ENCODE peak calls at places on chromosome 11, in four cellular contexts. One of them, this sample, is unnamed.
A peak's percentile ranks its signal among the peaks of the same experiment; 100 is the strongest.

GRCh38 chr11:131666617-131667016 is 296.2 kb downstream of the NTM start:
- DNase-seq in IMR-90: peak; percentile 70
- DNase-seq in choroid plexus epithelial cell: no peak
- DNase-seq in AG09309: peak; percentile 48
- DNase-seq in this sample: no peak

GRCh38 chr11:60204922-60205321 is 22.0 kb upstream of the MS4A6A start:
- DNase-seq in IMR-90: no peak
- DNase-seq in choroid plexus epithelial cell: no peak
- DNase-seq in AG09309: no peak
- DNase-seq in this sample: peak; percentile 1

GRCh38 chr11:72787262-72788104 is 6.4 kb downstream of the STARD10 start:
- DNase-seq in IMR-90: no peak
- DNase-seq in choroid plexus epithelial cell: no peak
- DNase-seq in AG09309: no peak
- DNase-seq in this sample: no peak

GRCh38 chr11:86162257-86162656 is 82.3 kb upstream of the EED start:
- DNase-seq in IMR-90: peak; percentile 93
- DNase-seq in choroid plexus epithelial cell: peak; percentile 87
- DNase-seq in AG09309: peak; percentile 66
- DNase-seq in this sample: peak; percentile 83

GRCh38 chr11:36509265-36509664 is 807 bp downstream of the TRAF6 start:
- DNase-seq in IMR-90: peak; percentile 31
- DNase-seq in choroid plexus epithelial cell: peak; percentile 61
- DNase-seq in AG09309: no peak
- DNase-seq in this sample: peak; percentile 49

GRCh38 chr11:80107415-80107814 is 666.6 kb upstream of the TENM4 start:
- DNase-seq in IMR-90: no peak
- DNase-seq in choroid plexus epithelial cell: no peak
- DNase-seq in AG09309: no peak
- DNase-seq in this sample: no peak

GRCh38 chr11:127789887-127790286 is 789.3 kb upstream of the KIRREL3 start:
- DNase-seq in IMR-90: peak; percentile 1
- DNase-seq in choroid plexus epithelial cell: no peak
- DNase-seq in AG09309: no peak
- DNase-seq in this sample: no peak

GRCh38 chr11:72988796-72989195 is 153.3 kb downstream of the FCHSD2 start:
- DNase-seq in IMR-90: no peak
- DNase-seq in choroid plexus epithelial cell: no peak
- DNase-seq in AG09309: no peak
- DNase-seq in this sample: no peak

GRCh38 chr11:25441432-25441831 is 890.5 kb upstream of the ANO3 start:
- DNase-seq in IMR-90: no peak
- DNase-seq in choroid plexus epithelial cell: peak; percentile 36
- DNase-seq in AG09309: no peak
- DNase-seq in this sample: peak; percentile 0

GRCh38 chr11:35316161-35316560 is 103.2 kb downstream of the SLC1A2 start:
- DNase-seq in IMR-90: peak; percentile 33
- DNase-seq in choroid plexus epithelial cell: peak; percentile 45
- DNase-seq in AG09309: no peak
- DNase-seq in this sample: no peak

GRCh38 chr11:2375964-2376551 is 1.1 kb upstream of the CD81 start:
- DNase-seq in IMR-90: no peak
- DNase-seq in choroid plexus epithelial cell: no peak
- DNase-seq in AG09309: no peak
- DNase-seq in this sample: no peak

GRCh38 chr11:43138621-43139140 is 173.1 kb upstream of the API5 start:
- DNase-seq in IMR-90: no peak
- DNase-seq in choroid plexus epithelial cell: no peak
- DNase-seq in AG09309: no peak
- DNase-seq in this sample: no peak

GRCh38 chr11:25890626-25891250 is 441.2 kb upstream of the ANO3 start:
- DNase-seq in IMR-90: no peak
- DNase-seq in choroid plexus epithelial cell: no peak
- DNase-seq in AG09309: no peak
- DNase-seq in this sample: peak; percentile 23

GRCh38 chr11:118610220-118610772 is 2.9 kb downstream of the PHLDB1 start:
- DNase-seq in IMR-90: no peak
- DNase-seq in choroid plexus epithelial cell: no peak
- DNase-seq in AG09309: no peak
- DNase-seq in this sample: no peak

GRCh38 chr11:118359295-118359958 is at the start of gene UBE4A:
- DNase-seq in IMR-90: peak; percentile 93
- DNase-seq in choroid plexus epithelial cell: peak; percentile 94
- DNase-seq in AG09309: peak; percentile 70
- DNase-seq in this sample: peak; percentile 96

GRCh38 chr11:12862761-12863469 is 146.2 kb upstream of the RASSF10 start:
- DNase-seq in IMR-90: peak; percentile 85
- DNase-seq in choroid plexus epithelial cell: peak; percentile 81
- DNase-seq in AG09309: peak; percentile 60
- DNase-seq in this sample: peak; percentile 91

GRCh38 chr11:35605691-35606090 is 12.6 kb upstream of the FJX1 start:
- DNase-seq in IMR-90: peak; percentile 59
- DNase-seq in choroid plexus epithelial cell: peak; percentile 49
- DNase-seq in AG09309: no peak
- DNase-seq in this sample: peak; percentile 54

GRCh38 chr11:131823772-131824171 is 453.4 kb downstream of the NTM start:
- DNase-seq in IMR-90: no peak
- DNase-seq in choroid plexus epithelial cell: no peak
- DNase-seq in AG09309: no peak
- DNase-seq in this sample: peak; percentile 18

GRCh38 chr11:19552684-19553083 is 160.0 kb upstream of the NAV2 start:
- DNase-seq in IMR-90: no peak
- DNase-seq in choroid plexus epithelial cell: no peak
- DNase-seq in AG09309: no peak
- DNase-seq in this sample: no peak

GRCh38 chr11:3056296-3057068 is 741 bp downstream of the CARS1 start:
- DNase-seq in IMR-90: no peak
- DNase-seq in choroid plexus epithelial cell: no peak
- DNase-seq in AG09309: no peak
- DNase-seq in this sample: no peak

GRCh38 chr11:95920460-95921105 is 3.3 kb downstream of the MTMR2 start:
- DNase-seq in IMR-90: peak; percentile 42
- DNase-seq in choroid plexus epithelial cell: peak; percentile 56
- DNase-seq in AG09309: no peak
- DNase-seq in this sample: peak; percentile 56

GRCh38 chr11:64697663-64698375 is 25.2 kb downstream of the NRXN2 start:
- DNase-seq in IMR-90: no peak
- DNase-seq in choroid plexus epithelial cell: no peak
- DNase-seq in AG09309: no peak
- DNase-seq in this sample: no peak

GRCh38 chr11:126157326-126158030 is 54.0 kb downstream of the RPUSD4 start:
- DNase-seq in IMR-90: no peak
- DNase-seq in choroid plexus epithelial cell: no peak
- DNase-seq in AG09309: no peak
- DNase-seq in this sample: no peak

GRCh38 chr11:14015711-14016110 is 53.2 kb downstream of the SPON1 start:
- DNase-seq in IMR-90: peak; percentile 81
- DNase-seq in choroid plexus epithelial cell: peak; percentile 33
- DNase-seq in AG09309: no peak
- DNase-seq in this sample: peak; percentile 40

GRCh38 chr11:64356498-64357411 is 2.2 kb upstream of the RPS6KA4 start:
- DNase-seq in IMR-90: no peak
- DNase-seq in choroid plexus epithelial cell: peak; percentile 70
- DNase-seq in AG09309: no peak
- DNase-seq in this sample: peak; percentile 48

GRCh38 chr11:28715726-28716125 is 607.5 kb downstream of the METTL15 start:
- DNase-seq in IMR-90: no peak
- DNase-seq in choroid plexus epithelial cell: no peak
- DNase-seq in AG09309: no peak
- DNase-seq in this sample: no peak

GRCh38 chr11:22641559-22641958 is 15.9 kb upstream of the FANCF start:
- DNase-seq in IMR-90: no peak
- DNase-seq in choroid plexus epithelial cell: no peak
- DNase-seq in AG09309: no peak
- DNase-seq in this sample: no peak

GRCh38 chr11:35588627-35589026 is 29.6 kb upstream of the FJX1 start:
- DNase-seq in IMR-90: peak; percentile 84
- DNase-seq in choroid plexus epithelial cell: peak; percentile 84
- DNase-seq in AG09309: no peak
- DNase-seq in this sample: peak; percentile 70

DNA sequence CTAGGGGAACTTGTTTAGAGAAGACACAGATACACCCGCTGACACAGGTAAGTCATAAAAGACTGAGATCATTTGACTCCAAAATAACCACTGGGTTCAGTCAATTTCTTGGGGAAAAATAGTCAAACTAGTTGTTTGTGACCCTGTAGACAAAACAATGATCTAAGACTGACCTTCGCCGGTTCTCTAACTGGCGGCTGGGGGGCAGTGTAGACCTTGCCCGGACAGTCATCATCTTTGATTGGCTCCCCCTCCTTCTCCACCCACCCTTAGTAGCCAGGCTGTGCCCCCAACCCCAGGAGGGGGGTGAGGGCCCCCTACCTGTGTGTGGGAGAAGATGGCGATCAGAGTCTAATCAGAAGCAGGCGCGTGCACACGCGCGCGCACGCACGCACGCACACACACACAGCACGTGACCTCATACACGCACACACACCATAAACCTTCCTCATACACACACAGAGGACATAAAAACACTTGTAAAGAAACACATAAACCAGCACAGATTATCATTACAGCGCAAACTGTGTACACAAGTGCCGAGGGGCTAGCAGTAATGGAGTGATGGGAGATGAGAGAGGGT is 12.4 kb downstream of the NECTIN1 start:
- DNase-seq in IMR-90: peak; percentile 12
- DNase-seq in choroid plexus epithelial cell: no peak
- DNase-seq in AG09309: no peak
- DNase-seq in this sample: no peak
- TF ChIP-seq CTCF in IMR-90: peak; percentile 8
- TF ChIP-seq CTCF in choroid plexus epithelial cell: no peak
- TF ChIP-seq CTCF in AG09309: peak; percentile 2
- TF ChIP-seq CTCF in this sample: no peak

GRCh38 chr11:61507962-61508824 is at the start of gene LRRC10B:
- DNase-seq in IMR-90: no peak
- DNase-seq in choroid plexus epithelial cell: no peak
- DNase-seq in AG09309: no peak
- DNase-seq in this sample: no peak
- H3K4me3 ChIP-seq in IMR-90: no peak within 1 kb of the TSS
- H3K4me3 ChIP-seq in choroid plexus epithelial cell: no peak within 1 kb of the TSS
- H3K4me3 ChIP-seq in AG09309: no peak within 1 kb of the TSS
- H3K4me3 ChIP-seq in this sample: no peak within 1 kb of the TSS

GRCh38 chr11:120108154-120108784 is 29.6 kb downstream of the TRIM29 start:
- DNase-seq in IMR-90: peak; percentile 30
- DNase-seq in choroid plexus epithelial cell: peak; percentile 65
- DNase-seq in AG09309: no peak
- DNase-seq in this sample: peak; percentile 56
- TF ChIP-seq CTCF in IMR-90: peak; percentile 98
- TF ChIP-seq CTCF in choroid plexus epithelial cell: peak; percentile 99
- TF ChIP-seq CTCF in AG09309: peak; percentile 100
- TF ChIP-seq CTCF in this sample: peak; percentile 99

DNA sequence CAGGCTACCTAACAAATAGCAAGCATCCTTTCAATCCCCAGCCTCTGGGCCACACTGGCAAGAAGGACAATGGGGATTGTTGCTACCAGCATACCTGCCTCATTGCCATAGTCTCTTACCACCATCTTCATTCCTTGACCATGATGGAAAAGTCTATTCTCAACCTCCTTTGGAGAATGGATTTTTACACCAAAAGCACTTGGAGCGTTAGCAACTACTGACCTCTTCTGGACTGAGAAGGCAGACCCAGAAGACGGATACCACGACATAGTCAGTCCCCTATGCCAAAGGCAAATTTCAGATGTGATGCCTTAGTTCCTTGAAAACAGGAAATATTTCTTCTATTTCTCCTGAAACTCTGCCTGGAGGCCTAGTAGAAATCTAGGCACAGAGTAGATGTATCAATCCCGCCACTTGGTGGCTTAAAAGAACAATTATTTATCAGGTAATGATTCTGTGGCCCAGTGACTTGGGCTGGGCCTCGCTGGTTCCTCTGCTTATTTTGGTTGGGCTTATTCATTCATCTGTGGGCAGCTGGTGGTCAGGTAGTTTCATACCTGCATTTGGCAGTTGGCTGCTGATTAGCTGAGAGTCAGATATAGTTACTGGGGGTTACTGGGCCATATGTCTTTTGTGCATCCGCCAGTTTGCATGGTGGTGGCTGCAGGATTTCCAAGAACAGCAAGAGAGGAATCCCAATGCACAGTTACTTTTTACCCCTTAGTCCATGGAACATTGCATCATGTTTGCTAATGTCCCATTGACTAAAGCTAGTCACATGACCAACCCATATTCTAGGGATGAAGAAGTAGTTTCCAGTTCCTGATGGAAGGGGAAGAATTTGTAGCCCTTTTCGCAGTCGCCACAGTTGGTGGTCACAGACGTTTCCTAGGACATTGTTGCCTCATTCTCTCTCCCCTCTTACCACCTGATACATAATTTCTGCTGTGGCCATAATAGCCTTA is 75.2 kb downstream of the DHCR7 start:
- DNase-seq in IMR-90: peak; percentile 50
- DNase-seq in choroid plexus epithelial cell: peak; percentile 56
- DNase-seq in AG09309: peak; percentile 11
- DNase-seq in this sample: peak; percentile 29
- H3K4me3 ChIP-seq in IMR-90: no peak overlapping the region
- H3K4me3 ChIP-seq in choroid plexus epithelial cell: no peak overlapping the region
- H3K4me3 ChIP-seq in AG09309: no peak overlapping the region
- H3K4me3 ChIP-seq in this sample: no peak overlapping the region

GRCh38 chr11:113932788-113933187 is 28.2 kb downstream of the HTR3B start:
- DNase-seq in IMR-90: no peak
- DNase-seq in choroid plexus epithelial cell: no peak
- DNase-seq in AG09309: no peak
- DNase-seq in this sample: no peak
- TF ChIP-seq CTCF in IMR-90: no peak
- TF ChIP-seq CTCF in choroid plexus epithelial cell: no peak
- TF ChIP-seq CTCF in AG09309: no peak
- TF ChIP-seq CTCF in this sample: no peak